ENCODE peak calls at places on chromosomes 2 and 18, in ten cellular contexts. L, W, Q, S, E, B, I, K, X and T are unnamed samples.
A peak's percentile ranks its signal among the peaks of the same experiment; 100 is the strongest.

GRCh38 chr18:50832754-50833153 is 12.9 kb upstream of the MRO start:
- DNase-seq in E (no peak), S (no peak), K (no peak), L (no peak), W (no peak), I (no peak), B (no peak), Q (peak; percentile 26), X (no peak), T (no peak)

GRCh38 chr18:40911582-40912254 is 1043.3 kb upstream of the PIK3C3 start:
- DNase-seq in X (no peak), B (peak; percentile 75), S (no peak), L (no peak), K (no peak), I (no peak), Q (no peak), W (no peak), E (peak; percentile 28), T (no peak)

GRCh38 chr18:614980-615607 is 18.3 kb downstream of the CLUL1 start:
- DNase-seq in X (no peak), L (no peak), Q (no peak), S (no peak), E (no peak), B (no peak), W (no peak), K (no peak), I (no peak), T (no peak)

GRCh38 chr2:43448822-43449110 is 147.1 kb downstream of the THADA start:
- DNase-seq in L (no peak), K (no peak), E (no peak), S (no peak), W (no peak), X (peak; percentile 67), Q (no peak), B (no peak), I (no peak), T (no peak)

GRCh38 chr18:4007846-4008245 is 447.3 kb downstream of the DLGAP1 start:
- DNase-seq in B (no peak), X (no peak), I (no peak), Q (no peak), L (no peak), K (no peak), E (no peak), S (no peak), W (no peak), T (no peak)

GRCh38 chr2:148483675-148484074 is 160.9 kb upstream of the EPC2 start:
- DNase-seq in Q (no peak), I (no peak), X (no peak), W (no peak), E (no peak), B (no peak), K (no peak), S (no peak), L (no peak), T (peak; percentile 30)

GRCh38 chr2:158179660-158180059 is 78.0 kb downstream of the UPP2 start:
- DNase-seq in B (peak; percentile 45), L (no peak), Q (no peak), E (peak; percentile 25), X (no peak), S (no peak), K (no peak), W (no peak), I (no peak), T (no peak)

GRCh38 chr2:165163771-165164170 is 40.1 kb downstream of the SCN3A start:
- DNase-seq in S (no peak), K (no peak), I (no peak), Q (no peak), X (no peak), L (no peak), B (no peak), E (no peak), W (no peak), T (no peak)

GRCh38 chr2:216950547-216950946 is 90.7 kb upstream of the TNP1 start:
- DNase-seq in W (no peak), B (no peak), I (no peak), Q (no peak), L (no peak), X (no peak), E (no peak), K (no peak), S (no peak), T (no peak)

GRCh38 chr2:190486037-190486623 is 48.4 kb downstream of the NEMP2 start:
- DNase-seq in L (no peak), W (no peak), Q (no peak), E (no peak), I (no peak), S (no peak), K (no peak), B (no peak), X (no peak), T (peak; percentile 26)

GRCh38 chr2:150663143-150663542 is 175.7 kb upstream of the RND3 start:
- DNase-seq in X (no peak), S (no peak), B (peak; percentile 84), W (no peak), K (no peak), E (peak; percentile 22), I (no peak), L (no peak), Q (no peak), T (no peak)

GRCh38 chr18:63379639-63379962 is 12.6 kb upstream of the KDSR start:
- DNase-seq in L (no peak), K (no peak), X (no peak), I (no peak), E (no peak), S (no peak), Q (no peak), W (no peak), B (peak; percentile 12), T (no peak)

GRCh38 chr2:231554748-231555545 is 24.7 kb upstream of the NMUR1 start:
- DNase-seq in Q (no peak), I (peak; percentile 53), E (peak; percentile 78), S (peak; percentile 55), B (no peak), L (no peak), K (no peak), X (no peak), W (peak; percentile 82), T (no peak)

GRCh38 chr2:69767034-69767433 is 25.1 kb downstream of the ANXA4 start:
- DNase-seq in W (no peak), I (no peak), L (no peak), Q (no peak), S (no peak), X (no peak), B (no peak), E (peak; percentile 25), K (no peak), T (no peak)

GRCh38 chr2:161237397-161238263 is 70.6 kb upstream of the PSMD14 start:
- DNase-seq in B (peak; percentile 34), L (peak; percentile 74), K (peak; percentile 54), S (peak; percentile 49), Q (no peak), W (peak; percentile 73), I (peak; percentile 26), X (peak; percentile 41), E (no peak), T (peak; percentile 42)

GRCh38 chr2:2704380-2705093 is 373.5 kb upstream of the MYT1L start:
- DNase-seq in Q (no peak), B (no peak), K (no peak), L (no peak), S (no peak), W (no peak), E (no peak), I (no peak), X (no peak), T (no peak)

DNA sequence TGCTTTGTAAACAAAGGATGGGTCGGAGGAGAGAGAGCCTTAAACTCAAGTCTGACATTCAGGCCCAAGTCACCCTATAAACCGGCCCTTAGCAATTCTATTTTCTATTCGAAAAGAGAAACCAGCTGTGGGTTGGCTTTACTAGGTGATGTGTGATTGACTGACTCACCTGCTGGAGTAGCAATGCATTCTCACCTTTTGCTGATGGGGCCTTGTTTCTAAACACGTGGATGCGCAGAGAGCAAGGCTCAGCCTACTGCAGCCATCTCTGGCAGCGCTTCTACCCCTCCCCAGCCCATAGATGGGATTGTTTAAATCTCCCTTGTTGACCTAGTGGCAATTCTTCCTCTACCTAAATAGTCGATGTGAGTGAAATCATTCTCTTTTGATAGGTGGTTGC is 138.5 kb downstream of the MEIS1 start:
- DNase-seq in X (peak; percentile 77), Q (no peak), E (no peak), L (peak; percentile 54), B (no peak), W (no peak), S (no peak), I (no peak), K (no peak), T (no peak)
- H3K27me3 ChIP-seq in X (peaks cover 26% of the 10 kb centered on the region), Q (peaks cover 11% of the 10 kb centered on the region), E (peaks cover 29% of the 10 kb centered on the region), L (peaks cover 30% of the 10 kb centered on the region), B (peaks cover 11% of the 10 kb centered on the region), W (peaks cover 49% of the 10 kb centered on the region), S (peaks cover 7% of the 10 kb centered on the region), I (no peaks in the 10 kb centered on the region), K (peaks cover 12% of the 10 kb centered on the region), T (no peaks in the 10 kb centered on the region)

DNA sequence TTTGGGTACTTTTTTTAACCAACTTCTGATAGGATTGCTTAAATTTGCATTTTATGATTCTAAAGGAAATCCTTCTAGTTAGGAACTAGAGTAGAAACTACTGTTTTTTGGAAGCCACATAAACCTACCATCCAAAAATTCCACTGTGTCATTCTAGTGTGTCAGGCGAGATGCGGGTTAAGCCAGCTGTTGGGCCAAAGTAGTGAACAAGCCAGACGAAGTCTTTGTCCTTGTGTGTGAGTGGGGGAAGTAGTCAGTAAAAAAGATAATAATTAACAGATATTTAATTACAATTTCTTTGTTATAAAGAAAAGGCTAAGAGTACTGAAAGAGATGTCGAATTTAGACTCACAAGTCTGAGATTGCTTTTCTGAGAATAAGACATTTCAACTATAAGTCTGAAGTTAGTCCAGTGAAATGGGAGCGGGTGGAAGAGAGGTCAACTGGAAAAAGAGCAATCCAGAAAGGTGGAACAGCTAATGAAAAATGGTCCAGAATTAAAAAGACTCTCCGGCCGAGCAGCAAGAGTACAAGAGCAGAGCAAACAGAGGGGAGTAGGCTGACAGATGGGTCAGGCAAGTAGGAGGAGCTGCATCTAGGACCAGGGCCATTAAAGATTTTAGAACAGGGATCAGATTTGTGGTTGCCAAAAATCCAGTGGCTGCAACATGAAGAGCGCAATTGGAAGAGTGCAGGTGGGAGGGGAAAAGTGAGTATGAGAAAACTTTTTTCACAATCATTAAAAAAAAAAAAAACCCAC is 1.5 kb downstream of the EPB41L5 start:
- DNase-seq in L (peak; percentile 35), K (no peak), B (peak; percentile 17), W (no peak), I (peak; percentile 13), S (no peak), X (no peak), Q (no peak), E (no peak), T (no peak)
- H3K27me3 ChIP-seq in L (peaks cover 2% of the 10 kb centered on the region), K (no peaks in the 10 kb centered on the region), B (no peaks in the 10 kb centered on the region), W (no peaks in the 10 kb centered on the region), I (no peaks in the 10 kb centered on the region), S (no peaks in the 10 kb centered on the region), X (no peaks in the 10 kb centered on the region), Q (no peaks in the 10 kb centered on the region), E (no peaks in the 10 kb centered on the region), T (no peaks in the 10 kb centered on the region)

GRCh38 chr2:55907686-55908085 is 15.9 kb downstream of the EFEMP1 start:
- DNase-seq in W (no peak), L (no peak), S (no peak), X (no peak), B (no peak), K (no peak), E (no peak), I (no peak), Q (no peak), T (no peak)
- H3K27me3 ChIP-seq in W (no peaks in the 10 kb centered on the region), L (no peaks in the 10 kb centered on the region), S (no peaks in the 10 kb centered on the region), X (no peaks in the 10 kb centered on the region), B (no peaks in the 10 kb centered on the region), K (no peaks in the 10 kb centered on the region), E (no peaks in the 10 kb centered on the region), I (no peaks in the 10 kb centered on the region), Q (no peaks in the 10 kb centered on the region), T (peaks cover 10% of the 10 kb centered on the region)

GRCh38 chr2:134253117-134253704 is 661 bp upstream of the MGAT5 start:
- DNase-seq in L (no peak), K (no peak), S (no peak), B (no peak), E (no peak), Q (peak; percentile 88), W (no peak), I (no peak), X (no peak), T (no peak)
- H3K27me3 ChIP-seq in L (no peaks in the 10 kb centered on the region), K (no peaks in the 10 kb centered on the region), S (no peaks in the 10 kb centered on the region), B (no peaks in the 10 kb centered on the region), E (no peaks in the 10 kb centered on the region), Q (no peaks in the 10 kb centered on the region), W (no peaks in the 10 kb centered on the region), I (no peaks in the 10 kb centered on the region), X (no peaks in the 10 kb centered on the region), T (no peaks in the 10 kb centered on the region)